ENCODE peak calls at places on chromosomes 16 and 17, in five cellular contexts. One of them, this sample, is unnamed.

GRCh38 chr17:30970757-30971567 is at the start of gene RNF135:
- DNase-seq in Peyer's patch: peak
- DNase-seq in fibroblast of the aortic adventitia: peak
- DNase-seq in A549: peak
- DNase-seq in mesendoderm: peak
- DNase-seq in this sample: peak

GRCh38 chr17:75077490-75078096 is 10.2 kb upstream of the SLC16A5 start:
- DNase-seq in Peyer's patch: peak
- DNase-seq in fibroblast of the aortic adventitia: no peak
- DNase-seq in A549: no peak
- DNase-seq in mesendoderm: no peak
- DNase-seq in this sample: peak

GRCh38 chr17:42680331-42680808 is 1.3 kb downstream of the CCR10 start:
- DNase-seq in Peyer's patch: no peak
- DNase-seq in fibroblast of the aortic adventitia: no peak
- DNase-seq in A549: peak
- DNase-seq in mesendoderm: peak
- DNase-seq in this sample: no peak

GRCh38 chr16:31480851-31481250 is 2.1 kb upstream of the SLC5A2 start:
- DNase-seq in Peyer's patch: peak
- DNase-seq in fibroblast of the aortic adventitia: no peak
- DNase-seq in A549: no peak
- DNase-seq in mesendoderm: no peak
- DNase-seq in this sample: peak

GRCh38 chr16:14511798-14512131 is 118.3 kb downstream of the PARN start:
- DNase-seq in Peyer's patch: no peak
- DNase-seq in fibroblast of the aortic adventitia: no peak
- DNase-seq in A549: no peak
- DNase-seq in mesendoderm: no peak
- DNase-seq in this sample: no peak

GRCh38 chr17:60851181-60851580 is 173.5 kb downstream of the BCAS3 start:
- DNase-seq in Peyer's patch: no peak
- DNase-seq in fibroblast of the aortic adventitia: no peak
- DNase-seq in A549: no peak
- DNase-seq in mesendoderm: no peak
- DNase-seq in this sample: no peak

GRCh38 chr16:825298-826061 is 24.9 kb upstream of the GNG13 start:
- DNase-seq in Peyer's patch: no peak
- DNase-seq in fibroblast of the aortic adventitia: peak
- DNase-seq in A549: no peak
- DNase-seq in mesendoderm: no peak
- DNase-seq in this sample: no peak

GRCh38 chr17:2312736-2313135 is 9.0 kb downstream of the SRR start:
- DNase-seq in Peyer's patch: no peak
- DNase-seq in fibroblast of the aortic adventitia: peak
- DNase-seq in A549: no peak
- DNase-seq in mesendoderm: no peak
- DNase-seq in this sample: no peak

GRCh38 chr17:7888184-7888920 is at the start of gene CHD3:
- DNase-seq in Peyer's patch: no peak
- DNase-seq in fibroblast of the aortic adventitia: peak
- DNase-seq in A549: no peak
- DNase-seq in mesendoderm: peak
- DNase-seq in this sample: no peak

GRCh38 chr16:88335150-88335685 is 47.5 kb upstream of the ZNF469 start:
- DNase-seq in Peyer's patch: no peak
- DNase-seq in fibroblast of the aortic adventitia: peak
- DNase-seq in A549: no peak
- DNase-seq in mesendoderm: no peak
- DNase-seq in this sample: no peak

GRCh38 chr17:28701987-28702751 is 9.5 kb downstream of the PROCA1 start:
- DNase-seq in Peyer's patch: no peak
- DNase-seq in fibroblast of the aortic adventitia: no peak
- DNase-seq in A549: no peak
- DNase-seq in mesendoderm: no peak
- DNase-seq in this sample: no peak

GRCh38 chr17:6070895-6071511 is 824 bp downstream of the WSCD1 start:
- DNase-seq in Peyer's patch: no peak
- DNase-seq in fibroblast of the aortic adventitia: no peak
- DNase-seq in A549: peak
- DNase-seq in mesendoderm: peak
- DNase-seq in this sample: peak
- H3K4me3 ChIP-seq in Peyer's patch: peak
- H3K4me3 ChIP-seq in fibroblast of the aortic adventitia: no peak
- H3K4me3 ChIP-seq in A549: peak
- H3K4me3 ChIP-seq in mesendoderm: peak
- H3K4me3 ChIP-seq in this sample: peak

DNA sequence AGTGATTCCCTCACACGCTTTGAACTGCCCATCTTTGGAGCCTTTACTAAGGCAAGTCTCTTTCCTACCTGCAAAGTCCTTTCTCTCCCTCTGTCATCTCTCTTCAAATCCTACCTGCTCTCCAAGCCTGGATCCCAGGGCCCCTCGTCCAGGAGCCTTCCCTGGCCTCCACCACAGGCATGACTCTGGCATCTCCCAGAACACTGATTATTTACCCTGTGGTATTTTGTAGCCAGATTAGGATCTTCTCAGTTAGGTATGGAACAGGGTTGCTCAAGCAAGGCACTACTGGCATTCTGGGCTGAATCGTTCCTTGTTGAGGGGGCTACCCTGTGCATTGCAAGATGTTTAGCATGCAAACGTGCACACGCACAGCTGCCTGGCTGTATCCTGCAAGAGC is 31.9 kb upstream of the POLR3E start:
- DNase-seq in Peyer's patch: no peak
- DNase-seq in fibroblast of the aortic adventitia: no peak
- DNase-seq in A549: no peak
- DNase-seq in mesendoderm: no peak
- DNase-seq in this sample: no peak
- H3K4me3 ChIP-seq in Peyer's patch: no peak
- H3K4me3 ChIP-seq in fibroblast of the aortic adventitia: no peak
- H3K4me3 ChIP-seq in A549: no peak
- H3K4me3 ChIP-seq in mesendoderm: no peak
- H3K4me3 ChIP-seq in this sample: no peak

DNA sequence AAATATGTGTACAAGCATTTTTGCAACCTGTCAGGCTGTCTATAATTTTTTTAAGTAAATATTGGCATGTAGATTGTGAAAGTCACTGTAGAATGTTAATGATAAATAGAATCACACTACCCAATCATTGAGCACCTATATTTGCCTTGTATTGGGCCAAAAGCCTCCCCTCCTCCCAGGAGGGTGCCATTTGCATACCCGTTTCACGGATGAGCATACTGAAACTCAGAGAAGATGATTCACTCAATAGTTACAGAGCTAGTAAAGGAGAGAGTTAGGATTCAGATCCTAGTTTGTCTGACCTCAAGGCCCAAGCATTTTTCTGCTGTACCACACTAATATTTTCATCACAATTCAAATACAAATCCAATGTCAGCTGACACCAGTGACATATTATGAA is 299.7 kb upstream of the CDH11 start:
- DNase-seq in Peyer's patch: no peak
- DNase-seq in fibroblast of the aortic adventitia: no peak
- DNase-seq in A549: no peak
- DNase-seq in mesendoderm: no peak
- DNase-seq in this sample: no peak
- H3K4me3 ChIP-seq in Peyer's patch: no peak
- H3K4me3 ChIP-seq in fibroblast of the aortic adventitia: no peak
- H3K4me3 ChIP-seq in A549: no peak
- H3K4me3 ChIP-seq in mesendoderm: no peak
- H3K4me3 ChIP-seq in this sample: no peak

GRCh38 chr17:64022631-64023063 is 2.2 kb upstream of the ICAM2 start:
- DNase-seq in Peyer's patch: no peak
- DNase-seq in fibroblast of the aortic adventitia: no peak
- DNase-seq in A549: no peak
- DNase-seq in mesendoderm: no peak
- DNase-seq in this sample: no peak

GRCh38 chr17:64020068-64020766 is at the start of gene ICAM2:
- DNase-seq in Peyer's patch: no peak
- DNase-seq in fibroblast of the aortic adventitia: no peak
- DNase-seq in A549: no peak
- DNase-seq in mesendoderm: no peak
- DNase-seq in this sample: peak

GRCh38 chr17:64016974-64017373 is 3.5 kb downstream of the ICAM2 start:
- DNase-seq in Peyer's patch: no peak
- DNase-seq in fibroblast of the aortic adventitia: no peak
- DNase-seq in A549: no peak
- DNase-seq in mesendoderm: no peak
- DNase-seq in this sample: no peak

GRCh38 chr17:64017381-64017980 is 3.0 kb downstream of the ICAM2 start:
- DNase-seq in Peyer's patch: no peak
- DNase-seq in fibroblast of the aortic adventitia: no peak
- DNase-seq in A549: no peak
- DNase-seq in mesendoderm: no peak
- DNase-seq in this sample: no peak

DNA sequence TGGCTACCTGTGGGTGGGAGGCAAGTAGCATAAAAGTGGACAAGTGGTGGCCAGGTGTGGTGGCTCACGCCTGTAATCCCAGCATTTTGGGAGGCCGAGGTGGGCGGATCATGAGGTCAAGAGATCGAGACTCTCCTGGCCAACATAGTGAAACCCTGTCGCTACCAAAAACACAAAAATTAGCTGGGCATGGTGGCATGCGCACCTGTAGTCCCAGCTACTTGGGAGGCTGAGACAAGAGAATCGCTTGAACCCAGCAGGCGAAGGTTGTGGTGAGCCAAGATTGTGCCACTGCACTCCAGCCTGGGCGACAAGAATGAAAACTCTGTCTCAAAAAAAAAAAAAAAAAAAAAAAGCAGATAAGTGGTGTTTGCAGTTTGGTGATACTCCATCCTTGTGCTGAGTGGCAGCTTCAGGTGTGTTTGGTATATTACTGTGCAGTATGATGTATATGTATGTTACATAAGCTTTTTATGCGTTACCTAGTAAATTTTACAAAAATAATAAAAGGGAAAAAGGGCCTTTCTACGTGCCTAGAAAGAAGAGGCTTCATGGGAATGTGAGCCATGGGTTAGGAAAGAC is 856 bp downstream of the ICAM2 start:
- DNase-seq in Peyer's patch: no peak
- DNase-seq in fibroblast of the aortic adventitia: no peak
- DNase-seq in A549: no peak
- DNase-seq in mesendoderm: no peak
- DNase-seq in this sample: no peak
- H3K4me3 ChIP-seq in Peyer's patch: peak
- H3K4me3 ChIP-seq in fibroblast of the aortic adventitia: no peak
- H3K4me3 ChIP-seq in A549: no peak
- H3K4me3 ChIP-seq in mesendoderm: no peak
- H3K4me3 ChIP-seq in this sample: peak

DNA sequence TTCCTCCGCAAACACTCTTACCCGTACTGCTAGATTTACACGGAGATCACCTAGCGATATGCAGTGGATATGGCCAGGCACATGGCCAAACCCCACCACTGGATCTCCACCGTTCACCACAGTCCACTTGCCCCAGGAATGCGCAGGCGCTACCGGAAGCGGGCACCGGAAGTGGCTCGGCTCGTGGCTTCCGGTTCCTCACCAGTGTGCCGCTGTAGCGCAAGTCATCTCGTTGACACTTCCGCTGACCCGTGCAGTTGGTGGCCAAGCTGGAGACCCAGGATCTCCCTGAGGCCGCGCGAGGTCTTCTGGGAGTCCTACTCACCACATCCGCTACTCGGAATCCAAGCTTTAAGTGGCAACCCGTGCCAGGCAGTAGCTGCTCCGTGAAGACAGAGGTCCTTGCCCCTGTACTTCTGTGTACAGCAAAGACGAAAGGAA is 11.5 kb downstream of the ZNF597 start:
- DNase-seq in Peyer's patch: no peak
- DNase-seq in fibroblast of the aortic adventitia: peak
- DNase-seq in A549: no peak
- DNase-seq in mesendoderm: no peak
- DNase-seq in this sample: peak
- H3K4me3 ChIP-seq in Peyer's patch: no peak
- H3K4me3 ChIP-seq in fibroblast of the aortic adventitia: peak
- H3K4me3 ChIP-seq in A549: no peak
- H3K4me3 ChIP-seq in mesendoderm: no peak
- H3K4me3 ChIP-seq in this sample: no peak

GRCh38 chr17:40442392-40443195 is 656 bp upstream of the IGFBP4 start:
- DNase-seq in Peyer's patch: no peak
- DNase-seq in fibroblast of the aortic adventitia: peak
- DNase-seq in A549: peak
- DNase-seq in mesendoderm: peak
- DNase-seq in this sample: peak
- H3K4me3 ChIP-seq in Peyer's patch: peak
- H3K4me3 ChIP-seq in fibroblast of the aortic adventitia: peak
- H3K4me3 ChIP-seq in A549: peak
- H3K4me3 ChIP-seq in mesendoderm: no peak
- H3K4me3 ChIP-seq in this sample: peak

GRCh38 chr16:85523602-85524364 is 89.3 kb upstream of the GSE1 start:
- DNase-seq in Peyer's patch: no peak
- DNase-seq in fibroblast of the aortic adventitia: no peak
- DNase-seq in A549: no peak
- DNase-seq in mesendoderm: peak
- DNase-seq in this sample: peak
- H3K4me3 ChIP-seq in Peyer's patch: no peak
- H3K4me3 ChIP-seq in fibroblast of the aortic adventitia: no peak
- H3K4me3 ChIP-seq in A549: no peak
- H3K4me3 ChIP-seq in mesendoderm: no peak
- H3K4me3 ChIP-seq in this sample: no peak

This sample was measured in right cardiac atrium.